ENCODE peak calls at places on chromosome 16, in four cellular contexts. S is mammary epithelial cell, J is fibroblast of lung, A is PC-3. C is an unnamed sample. For H3K4me1, the result is how much of the 10 kb centered on the place peaks cover.

GRCh38 chr16:10565167-10565566 is 15.2 kb downstream of the EMP2 start:
- DNase-seq in S (no peak), J (no peak), A (no peak), C (no peak)

GRCh38 chr16:30721167-30721566 is 22.2 kb downstream of the SRCAP start:
- DNase-seq in S (no peak), J (no peak), A (no peak), C (no peak)

GRCh38 chr16:55832788-55833583 is at the start of gene CES1:
- DNase-seq in S (no peak), J (peak), A (no peak), C (peak)

GRCh38 chr16:1809281-1809801 is 15.8 kb upstream of the IGFALS start:
- DNase-seq in S (no peak), J (no peak), A (no peak), C (no peak)

GRCh38 chr16:50282010-50282538 is 15.7 kb downstream of the ADCY7 start:
- DNase-seq in S (no peak), J (peak), A (no peak), C (no peak)

GRCh38 chr16:15792563-15792971 is 64.3 kb downstream of the MYH11 start:
- DNase-seq in S (no peak), J (no peak), A (no peak), C (no peak)

GRCh38 chr16:89116341-89117238 is 22.9 kb downstream of the ACSF3 start:
- DNase-seq in S (no peak), J (no peak), A (no peak), C (no peak)

GRCh38 chr16:49924078-49924477 is 68.2 kb upstream of the ZNF423 start:
- DNase-seq in S (no peak), J (no peak), A (peak), C (no peak)

GRCh38 chr16:11410382-11411058 is 65.3 kb downstream of the RMI2 start:
- DNase-seq in S (no peak), J (no peak), A (no peak), C (peak)

GRCh38 chr16:24950275-24950674 is 64.9 kb downstream of the ARHGAP17 start:
- DNase-seq in S (no peak), J (peak), A (peak), C (peak)

GRCh38 chr16:10961231-10961630 is 16.9 kb downstream of the CLEC16A start:
- DNase-seq in S (peak), J (peak), A (no peak), C (peak)

GRCh38 chr16:73063854-73064226 is 15.9 kb upstream of the ZFHX3 start:
- DNase-seq in S (no peak), J (no peak), A (no peak), C (no peak)

GRCh38 chr16:56357765-56358322 is 67.5 kb downstream of the AMFR start:
- DNase-seq in S (no peak), J (no peak), A (no peak), C (no peak)

GRCh38 chr16:1125471-1125870 is 27.4 kb upstream of the CACNA1H start:
- DNase-seq in S (no peak), J (peak), A (peak), C (peak)

GRCh38 chr16:49467540-49468372 is 94.2 kb downstream of the C16orf78 start:
- DNase-seq in S (no peak), J (no peak), A (no peak), C (no peak)

GRCh38 chr16:79067600-79067999 is 532.9 kb downstream of the MAF start:
- DNase-seq in S (peak), J (peak), A (no peak), C (peak)

GRCh38 chr16:54568897-54569807 is 282.6 kb upstream of the IRX3 start:
- DNase-seq in S (no peak), J (no peak), A (no peak), C (no peak)

GRCh38 chr16:29820271-29820701 is at the start of gene MVP:
- DNase-seq in S (peak), J (peak), A (peak), C (peak)

GRCh38 chr16:30722443-30722842 is 23.5 kb downstream of the SRCAP start:
- DNase-seq in S (no peak), J (no peak), A (no peak), C (no peak)

GRCh38 chr16:78251115-78251514 is 151.7 kb downstream of the WWOX start:
- DNase-seq in S (no peak), J (no peak), A (no peak), C (no peak)

GRCh38 chr16:69404275-69404805 is 18.5 kb upstream of the TERF2 start:
- DNase-seq in S (peak), J (peak), A (no peak), C (peak)

GRCh38 chr16:19396555-19397011 is 21.1 kb upstream of the TMC5 start:
- DNase-seq in S (peak), J (no peak), A (peak), C (no peak)

GRCh38 chr16:53599548-53599947 is 96.5 kb upstream of the AKTIP start:
- DNase-seq in S (no peak), J (no peak), A (no peak), C (no peak)

GRCh38 chr16:49754495-49755290 is 101.2 kb downstream of the ZNF423 start:
- DNase-seq in S (no peak), J (peak), A (no peak), C (peak)

GRCh38 chr16:83586036-83586810 is 221.6 kb upstream of the HSBP1 start:
- DNase-seq in S (no peak), J (no peak), A (no peak), C (no peak)

GRCh38 chr16:4685292-4685691 is 8.1 kb upstream of the NUDT16L1 start:
- DNase-seq in S (no peak), J (no peak), A (no peak), C (no peak)

GRCh38 chr16:4687416-4687815 is 5.9 kb upstream of the NUDT16L1 start:
- DNase-seq in S (no peak), J (no peak), A (no peak), C (no peak)

GRCh38 chr16:4685776-4686496 is 7.4 kb upstream of the NUDT16L1 start:
- DNase-seq in S (no peak), J (no peak), A (no peak), C (no peak)

GRCh38 chr16:4687946-4688673 is 5.3 kb upstream of the NUDT16L1 start:
- DNase-seq in S (no peak), J (no peak), A (no peak), C (no peak)

GRCh38 chr16:4686497-4687210 is 6.7 kb upstream of the NUDT16L1 start:
- DNase-seq in S (no peak), J (no peak), A (no peak), C (no peak)
- H2AFZ ChIP-seq in S (no peak), J (no peak), A (no peak), C (no peak)

GRCh38 chr16:67177743-67178699 is 5.7 kb downstream of the MATCAP1 start:
- DNase-seq in S (peak), J (peak), A (peak), C (peak)
- TF ChIP-seq EZH2 in S (no peak), J (no peak), A (no peak), C (no peak)

GRCh38 chr16:86291491-86291890 is 218.8 kb upstream of the FOXF1 start:
- DNase-seq in S (no peak), J (no peak), A (no peak), C (no peak)
- H3K4me1 ChIP-seq in S (under half), J (under half), A (under half), C (under half)

GRCh38 chr16:58499615-58500328 is at the start of gene NDRG4:
- DNase-seq in S (peak), J (peak), A (peak), C (peak)
- H2AFZ ChIP-seq in S (peak), J (peak), A (peak), C (peak)

GRCh38 chr16:64017789-64018188 is 1104.1 kb downstream of the CDH11 start:
- DNase-seq in S (no peak), J (no peak), A (no peak), C (no peak)
- TF ChIP-seq EZH2 in S (no peak), J (no peak), A (no peak), C (no peak)

GRCh38 chr16:31897283-31897682 is 23.7 kb downstream of the ZNF267 start:
- DNase-seq in S (no peak), J (no peak), A (no peak), C (no peak)

GRCh38 chr16:31893824-31894223 is 20.2 kb downstream of the ZNF267 start:
- DNase-seq in S (no peak), J (no peak), A (no peak), C (no peak)

DNA sequence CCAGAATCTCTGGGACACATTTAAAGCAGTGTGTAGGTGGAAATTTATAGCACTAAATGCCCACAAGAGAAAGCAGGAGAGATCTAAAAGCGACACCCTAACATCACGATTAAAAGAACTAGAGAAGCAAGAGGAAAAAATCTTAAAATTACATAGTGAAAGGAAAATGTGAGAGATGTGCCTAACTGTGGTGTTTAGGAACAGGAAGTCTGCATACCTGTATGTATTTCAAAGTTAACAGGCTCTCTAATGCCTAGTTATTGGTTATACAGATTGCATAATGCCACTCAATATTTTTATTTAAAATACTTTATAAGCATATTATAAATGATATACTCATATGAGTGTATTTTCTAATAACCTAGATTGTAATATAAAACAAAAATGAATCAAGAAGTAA is 25.9 kb downstream of the ZNF267 start:
- DNase-seq in S (no peak), J (no peak), A (no peak), C (no peak)
- H3K4me1 ChIP-seq in S (under half), J (under half), A (under half), C (under half)

GRCh38 chr16:85755929-85756768 is 5.3 kb upstream of the C16orf74 start:
- DNase-seq in S (no peak), J (peak), A (no peak), C (peak)

GRCh38 chr16:85761866-85762265 is 11.0 kb upstream of the C16orf74 start:
- DNase-seq in S (no peak), J (no peak), A (no peak), C (no peak)

GRCh38 chr16:85759631-85760419 is 8.9 kb upstream of the C16orf74 start:
- DNase-seq in S (peak), J (no peak), A (peak), C (peak)

GRCh38 chr16:85757341-85757822 is 6.5 kb upstream of the C16orf74 start:
- DNase-seq in S (peak), J (peak), A (peak), C (peak)

GRCh38 chr16:85759136-85759535 is 8.2 kb upstream of the C16orf74 start:
- DNase-seq in S (no peak), J (no peak), A (no peak), C (no peak)
- H2AFZ ChIP-seq in S (no peak), J (no peak), A (no peak), C (no peak)

DNA sequence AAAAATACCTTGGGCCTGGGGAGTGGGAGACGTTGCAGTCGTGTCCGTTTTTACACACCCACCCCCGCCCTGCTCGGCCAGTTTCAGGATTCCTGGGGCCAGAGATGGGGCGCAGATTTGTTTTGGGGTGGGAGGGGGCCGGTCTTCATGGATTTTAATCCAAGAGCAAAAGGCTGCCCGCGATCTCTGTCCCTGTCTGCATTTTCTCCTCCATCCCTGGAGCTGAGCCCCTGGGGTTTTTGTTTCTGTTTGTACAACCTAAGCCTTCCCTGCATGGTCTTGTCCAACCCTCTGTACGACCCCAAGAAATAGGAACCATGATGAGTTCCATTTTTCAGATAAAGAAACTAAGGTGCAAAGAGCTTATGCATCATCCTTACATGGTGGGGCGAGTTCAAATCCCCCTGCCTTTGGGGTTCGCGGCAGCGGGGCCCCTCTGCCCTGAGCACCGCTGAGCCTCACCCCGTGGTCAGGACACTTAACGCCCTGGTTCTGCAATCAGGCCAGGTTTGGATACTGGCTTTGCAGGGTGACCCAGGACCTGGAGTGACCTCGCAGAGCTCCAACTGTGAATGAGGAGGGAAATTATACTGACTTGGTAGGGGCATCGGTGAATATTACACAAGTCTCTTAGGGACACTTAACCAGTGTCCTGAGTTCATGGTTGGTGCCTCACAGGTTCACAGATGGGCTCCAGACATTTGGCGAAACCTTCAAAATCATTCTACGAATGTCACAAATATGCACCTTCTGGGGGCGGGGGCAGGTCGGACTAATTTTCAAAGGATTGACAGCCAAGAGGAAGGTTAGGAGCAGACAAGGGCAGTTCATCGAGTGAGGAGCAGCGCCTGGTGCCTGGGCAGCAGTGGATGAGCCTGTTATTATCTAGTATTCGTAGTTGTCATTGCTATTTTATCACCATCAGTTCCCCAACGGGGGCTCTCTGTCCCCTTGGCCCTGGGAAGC is 4.1 kb upstream of the FOXF1 start:
- DNase-seq in S (no peak), J (no peak), A (no peak), C (no peak)
- TF ChIP-seq EZH2 in S (peak), J (no peak), A (peak), C (no peak)

C was measured in GM23248.